ENCODE peak calls at places on chromosomes 6 and 20, in four cellular contexts. U is upper lobe of left lung, T is esophagus squamous epithelium, G is heart left ventricle. F is an unnamed sample.

GRCh38 chr6:77620290-77620882 is 32.5 kb upstream of the MEI4 start:
- DNase-seq in G (no peak), T (no peak), U (no peak), F (no peak)

GRCh38 chr20:59783020-59784010 is 150.1 kb downstream of the SYCP2 start:
- DNase-seq in G (peak; percentile 39), T (no peak), U (peak; percentile 33), F (peak; percentile 66)

GRCh38 chr20:62726716-62727583 is 18.3 kb downstream of the NTSR1 start:
- DNase-seq in U (peak; percentile 71), T (no peak), G (peak; percentile 14), F (no peak)

GRCh38 chr6:73231986-73232391 is 6.7 kb upstream of the KHDC1L start:
- DNase-seq in T (no peak), U (no peak), G (no peak), F (no peak)

GRCh38 chr6:11700118-11700718 is 78.4 kb downstream of the ADTRP start:
- DNase-seq in T (no peak), G (no peak), U (no peak), F (no peak)

GRCh38 chr6:14851286-14851685 is 394.6 kb upstream of the JARID2 start:
- DNase-seq in G (no peak), T (no peak), U (no peak), F (no peak)

GRCh38 chr20:14583413-14583812 is 246.0 kb upstream of the FLRT3 start:
- DNase-seq in T (no peak), U (no peak), G (no peak), F (no peak)

GRCh38 chr6:18990313-18990978 is 603.3 kb downstream of the RNF144B start:
- DNase-seq in U (peak; percentile 68), G (peak; percentile 80), T (no peak), F (peak; percentile 11)

GRCh38 chr6:2680264-2680908 is 70.3 kb downstream of the MYLK4 start:
- DNase-seq in U (no peak), G (no peak), T (no peak), F (no peak)

GRCh38 chr20:21562656-21563055 is 48.8 kb upstream of the NKX2-2 start:
- DNase-seq in T (no peak), U (no peak), G (no peak), F (no peak)

GRCh38 chr20:36819662-36820061 is 46.1 kb upstream of the DSN1 start:
- DNase-seq in G (no peak), T (no peak), U (no peak), F (no peak)

GRCh38 chr6:138044458-138044857 is 62.8 kb downstream of the PERP start:
- DNase-seq in T (no peak), U (no peak), G (no peak), F (no peak)

GRCh38 chr20:25136643-25137559 is 55.0 kb upstream of the VSX1 start:
- DNase-seq in U (peak; percentile 58), T (no peak), G (peak; percentile 87), F (no peak)

GRCh38 chr20:62176866-62177265 is 6.0 kb upstream of the MTG2 start:
- DNase-seq in G (no peak), U (no peak), T (no peak), F (no peak)

GRCh38 chr6:152301021-152301805 is 335.9 kb downstream of the SYNE1 start:
- DNase-seq in U (no peak), G (no peak), T (no peak), F (no peak)

GRCh38 chr20:23419995-23420901 is 1.0 kb downstream of the NAPB start:
- DNase-seq in U (peak; percentile 91), G (peak; percentile 45), T (no peak), F (peak; percentile 38)

GRCh38 chr6:126153661-126154060 is 167.3 kb downstream of the TRMT11 start:
- DNase-seq in G (no peak), U (no peak), T (no peak), F (no peak)

GRCh38 chr6:155333414-155333813 is 19.1 kb upstream of the TFB1M start:
- DNase-seq in T (no peak), U (no peak), G (no peak), F (no peak)

GRCh38 chr6:137112067-137112355 is 61.4 kb downstream of the IL22RA2 start:
- DNase-seq in G (no peak), T (no peak), U (no peak), F (no peak)

GRCh38 chr6:96837138-96837971 is at the start of gene GPR63:
- DNase-seq in T (no peak), G (peak; percentile 59), U (peak; percentile 93), F (peak; percentile 86)
- TF ChIP-seq POLR2A in T (no peak), G (no peak), U (no peak), F (no peak)

GRCh38 chr20:31716351-31716750 is 6.3 kb downstream of the BCL2L1 start:
- DNase-seq in G (no peak), U (no peak), T (no peak), F (no peak)

GRCh38 chr20:31716818-31717477 is 5.7 kb downstream of the BCL2L1 start:
- DNase-seq in T (no peak), U (no peak), G (no peak), F (no peak)

GRCh38 chr20:31718952-31719643 is 3.6 kb downstream of the BCL2L1 start:
- DNase-seq in T (no peak), U (no peak), G (no peak), F (no peak)

GRCh38 chr20:31715766-31716165 is 6.9 kb downstream of the BCL2L1 start:
- DNase-seq in G (no peak), U (no peak), T (no peak), F (no peak)

DNA sequence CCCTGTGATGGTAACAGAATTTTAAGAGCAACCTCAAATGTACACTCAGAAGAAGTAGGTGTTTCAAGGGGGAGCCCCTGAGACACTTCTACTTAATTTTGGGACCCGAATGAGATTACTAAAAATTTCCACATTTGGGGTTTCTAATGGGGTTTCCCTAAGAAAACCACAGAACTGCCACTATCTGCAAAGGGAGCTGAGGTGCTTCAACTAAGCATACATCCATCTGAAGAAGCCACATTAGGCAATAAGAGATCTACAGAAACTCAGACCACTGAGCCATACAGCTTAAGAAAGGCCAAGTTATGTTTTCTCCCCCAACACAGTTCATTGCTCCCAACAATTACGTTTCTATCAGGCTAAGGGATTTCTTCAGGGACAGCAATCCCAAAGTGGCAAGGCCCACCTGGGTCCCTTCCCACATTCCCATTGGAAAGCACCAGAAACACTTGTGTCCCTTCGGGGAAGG is 5.2 kb downstream of the BCL2L1 start:
- DNase-seq in G (no peak), T (no peak), U (no peak), F (no peak)
- TF ChIP-seq POLR2A in G (no peak), T (no peak), U (no peak), F (no peak)

DNA sequence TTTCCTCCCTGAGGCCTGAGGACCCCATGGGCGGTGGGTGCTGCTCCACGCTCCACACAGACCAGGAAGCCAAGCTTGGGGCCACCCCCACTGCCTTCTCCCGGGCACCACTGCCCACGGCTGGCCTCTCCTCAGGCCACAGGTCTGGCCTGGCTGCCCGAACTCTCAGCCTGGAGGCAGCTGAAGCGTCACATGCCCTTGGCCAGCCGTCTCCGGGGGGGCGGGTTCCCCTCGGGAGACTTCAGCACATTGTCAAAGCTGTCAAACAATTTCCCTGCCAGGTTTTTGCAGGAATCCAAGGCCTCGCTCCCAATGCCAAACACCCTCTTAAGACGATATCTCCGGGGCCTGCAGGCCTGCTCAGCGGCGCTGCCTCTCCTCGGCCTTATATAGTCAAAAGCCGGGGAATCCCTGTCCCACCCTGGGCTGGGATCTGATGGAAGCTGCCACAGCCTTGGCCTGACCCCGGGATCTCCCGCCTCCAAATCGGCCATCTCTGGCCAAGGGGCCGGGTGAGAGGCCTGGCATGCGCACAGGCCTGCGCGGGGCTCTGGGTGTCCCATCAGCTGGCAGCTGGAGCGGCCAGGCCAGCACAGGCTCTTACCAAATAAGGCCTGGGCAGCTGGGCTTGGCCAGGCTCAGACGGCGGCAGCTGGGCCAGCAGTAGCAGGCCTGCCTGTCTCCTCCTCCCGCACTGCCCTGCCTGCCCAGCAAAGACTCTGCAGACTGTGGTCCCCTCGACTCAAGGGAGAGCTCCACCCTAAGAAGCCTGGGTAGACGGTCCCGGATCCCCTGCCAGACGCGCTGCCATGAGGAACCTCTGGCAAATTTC is 49.7 kb downstream of the RBM38 start:
- DNase-seq in G (peak; percentile 94), T (no peak), U (peak; percentile 92), F (no peak)
- TF ChIP-seq POLR2A in G (no peak), T (no peak), U (no peak), F (no peak)

DNA sequence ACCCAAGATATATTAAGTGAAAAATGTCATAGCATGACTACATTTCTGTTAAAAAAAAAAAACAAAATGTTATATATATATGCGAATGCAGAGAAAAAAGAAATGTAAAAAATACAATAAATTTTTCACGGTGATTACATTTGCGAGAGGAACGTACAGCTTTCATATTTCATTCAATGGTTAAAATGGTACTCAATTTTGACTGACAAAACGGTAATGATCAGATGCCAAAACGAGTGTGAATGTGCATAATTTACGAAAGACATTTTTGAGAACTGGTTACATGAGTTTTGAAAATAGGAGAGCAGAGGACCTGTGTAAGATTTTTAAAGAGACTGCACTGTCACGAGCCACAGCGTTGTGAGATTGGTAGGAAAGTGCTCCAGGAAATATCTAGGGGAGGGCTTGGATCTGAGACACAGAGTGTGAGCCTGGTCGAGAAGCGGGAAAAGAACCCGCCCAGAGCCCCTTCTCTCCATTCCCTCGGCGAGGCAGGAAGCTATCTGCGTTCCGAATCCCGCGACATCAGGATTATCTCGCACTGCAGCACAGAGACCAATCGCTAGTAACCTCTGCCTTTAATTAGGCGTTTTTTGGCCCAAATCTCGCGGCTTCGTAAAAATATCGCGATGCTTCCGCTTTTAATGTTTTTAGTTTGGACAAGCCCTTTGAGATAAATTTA is 28.5 kb downstream of the TRIM27 start:
- DNase-seq in G (peak; percentile 93), T (peak; percentile 71), U (no peak), F (peak; percentile 67)
- TF ChIP-seq POLR2A in G (no peak), T (no peak), U (peak; percentile 84), F (peak; percentile 96)

GRCh38 chr20:30281584-30282197 is 975.8 kb upstream of the DEFB115 start:
- DNase-seq in U (peak; percentile 61), T (no peak), G (no peak), F (no peak)

GRCh38 chr20:30286157-30286556 is 971.3 kb upstream of the DEFB115 start:
- DNase-seq in U (peak; percentile 62), T (no peak), G (no peak), F (no peak)

GRCh38 chr20:30284533-30284932 is 972.9 kb upstream of the DEFB115 start:
- DNase-seq in G (no peak), U (peak; percentile 32), T (no peak), F (no peak)
- TF ChIP-seq POLR2A in G (no peak), U (no peak), T (no peak), F (no peak)

GRCh38 chr6:21586300-21586699 is 7.3 kb upstream of the SOX4 start:
- DNase-seq in U (no peak), G (no peak), T (no peak), F (no peak)

GRCh38 chr6:21586760-21587181 is 6.8 kb upstream of the SOX4 start:
- DNase-seq in G (no peak), T (no peak), U (no peak), F (no peak)

GRCh38 chr6:21588812-21589811 is 4.4 kb upstream of the SOX4 start:
- DNase-seq in U (peak; percentile 94), T (peak; percentile 6), G (peak; percentile 87), F (peak; percentile 43)

GRCh38 chr6:21587925-21588811 is 5.4 kb upstream of the SOX4 start:
- DNase-seq in T (no peak), G (peak; percentile 63), U (peak; percentile 92), F (peak; percentile 41)

GRCh38 chr6:21587182-21587924 is 6.2 kb upstream of the SOX4 start:
- DNase-seq in T (no peak), U (peak; percentile 90), G (peak; percentile 61), F (peak; percentile 39)
- TF ChIP-seq POLR2A in T (no peak), U (no peak), G (no peak), F (no peak)

GRCh38 chr6:38796006-38796405 is 80.9 kb downstream of the DNAH8 start:
- DNase-seq in U (no peak), G (no peak), T (no peak), F (no peak)
- TF ChIP-seq POLR2A in U (no peak), G (no peak), T (no peak), F (no peak)

F was measured in GM12891.